ENCODE peak calls at places on chromosomes 4 and X, in five cellular contexts. One of them, this sample, is unnamed.

GRCh38 chr4:119025916-119026661 is 109.5 kb upstream of the MYOZ2 start:
- DNase-seq in choroid plexus epithelial cell: peak; percentile 97
- DNase-seq in GM23248: peak; percentile 91
- DNase-seq in foreskin fibroblast: peak; percentile 84
- DNase-seq in brain microvascular endothelial cell: peak; percentile 78
- DNase-seq in this sample: peak; percentile 85

GRCh38 chr4:109912706-109913621 is at the start of gene EGF:
- DNase-seq in choroid plexus epithelial cell: peak; percentile 49
- DNase-seq in GM23248: peak; percentile 62
- DNase-seq in foreskin fibroblast: peak; percentile 12
- DNase-seq in brain microvascular endothelial cell: peak; percentile 33
- DNase-seq in this sample: peak; percentile 24

GRCh38 chr4:85151786-85152185 is 185.3 kb upstream of the WDFY3 start:
- DNase-seq in choroid plexus epithelial cell: peak; percentile 14
- DNase-seq in GM23248: no peak
- DNase-seq in foreskin fibroblast: no peak
- DNase-seq in brain microvascular endothelial cell: no peak
- DNase-seq in this sample: no peak

GRCh38 chr4:152478456-152479237 is 57.2 kb downstream of the FBXW7 start:
- DNase-seq in choroid plexus epithelial cell: peak; percentile 25
- DNase-seq in GM23248: no peak
- DNase-seq in foreskin fibroblast: no peak
- DNase-seq in brain microvascular endothelial cell: no peak
- DNase-seq in this sample: no peak

GRCh38 chr4:91113130-91113706 is 986.0 kb downstream of the CCSER1 start:
- DNase-seq in choroid plexus epithelial cell: peak; percentile 45
- DNase-seq in GM23248: peak; percentile 20
- DNase-seq in foreskin fibroblast: no peak
- DNase-seq in brain microvascular endothelial cell: peak; percentile 4
- DNase-seq in this sample: no peak

GRCh38 chr4:99945718-99946345 is 586 bp downstream of the DNAJB14 start:
- DNase-seq in choroid plexus epithelial cell: peak; percentile 43
- DNase-seq in GM23248: peak; percentile 67
- DNase-seq in foreskin fibroblast: no peak
- DNase-seq in brain microvascular endothelial cell: no peak
- DNase-seq in this sample: no peak

GRCh38 chrX:135185795-135186443 is 14.7 kb upstream of the CT55 start:
- DNase-seq in choroid plexus epithelial cell: peak; percentile 69
- DNase-seq in GM23248: peak; percentile 58
- DNase-seq in foreskin fibroblast: peak; percentile 12
- DNase-seq in brain microvascular endothelial cell: peak; percentile 48
- DNase-seq in this sample: peak; percentile 3

GRCh38 chr4:149493492-149493891 is 322.2 kb downstream of the IQCM start:
- DNase-seq in choroid plexus epithelial cell: no peak
- DNase-seq in GM23248: peak; percentile 7
- DNase-seq in foreskin fibroblast: no peak
- DNase-seq in brain microvascular endothelial cell: no peak
- DNase-seq in this sample: no peak

GRCh38 chr4:87669373-87669772 is 19.3 kb downstream of the DMP1 start:
- DNase-seq in choroid plexus epithelial cell: no peak
- DNase-seq in GM23248: no peak
- DNase-seq in foreskin fibroblast: no peak
- DNase-seq in brain microvascular endothelial cell: no peak
- DNase-seq in this sample: no peak

GRCh38 chr4:23881674-23882337 is 8.0 kb downstream of the PPARGC1A start:
- DNase-seq in choroid plexus epithelial cell: no peak
- DNase-seq in GM23248: no peak
- DNase-seq in foreskin fibroblast: no peak
- DNase-seq in brain microvascular endothelial cell: no peak
- DNase-seq in this sample: no peak

GRCh38 chrX:15873566-15873965 is 19.0 kb upstream of the AP1S2 start:
- DNase-seq in choroid plexus epithelial cell: peak; percentile 21
- DNase-seq in GM23248: no peak
- DNase-seq in foreskin fibroblast: no peak
- DNase-seq in brain microvascular endothelial cell: no peak
- DNase-seq in this sample: no peak

GRCh38 chr4:74037076-74037475 is 1.4 kb downstream of the CXCL3 start:
- DNase-seq in choroid plexus epithelial cell: no peak
- DNase-seq in GM23248: no peak
- DNase-seq in foreskin fibroblast: no peak
- DNase-seq in brain microvascular endothelial cell: no peak
- DNase-seq in this sample: no peak

GRCh38 chr4:42296196-42296595 is 101.1 kb upstream of the SHISA3 start:
- DNase-seq in choroid plexus epithelial cell: no peak
- DNase-seq in GM23248: peak; percentile 14
- DNase-seq in foreskin fibroblast: no peak
- DNase-seq in brain microvascular endothelial cell: no peak
- DNase-seq in this sample: no peak

GRCh38 chr4:80201326-80202151 is 4.2 kb downstream of the PRDM8 start:
- DNase-seq in choroid plexus epithelial cell: peak; percentile 49
- DNase-seq in GM23248: peak; percentile 43
- DNase-seq in foreskin fibroblast: peak; percentile 85
- DNase-seq in brain microvascular endothelial cell: no peak
- DNase-seq in this sample: peak; percentile 63

GRCh38 chr4:180058731-180059215 is 2184.4 kb upstream of the TENM3 start:
- DNase-seq in choroid plexus epithelial cell: peak; percentile 16
- DNase-seq in GM23248: peak; percentile 44
- DNase-seq in foreskin fibroblast: no peak
- DNase-seq in brain microvascular endothelial cell: no peak
- DNase-seq in this sample: no peak

GRCh38 chrX:34653811-34654210 is 3.3 kb downstream of the TMEM47 start:
- DNase-seq in choroid plexus epithelial cell: peak; percentile 12
- DNase-seq in GM23248: peak; percentile 52
- DNase-seq in foreskin fibroblast: no peak
- DNase-seq in brain microvascular endothelial cell: no peak
- DNase-seq in this sample: no peak

GRCh38 chr4:114890773-114891172 is 222.6 kb downstream of the NDST4 start:
- DNase-seq in choroid plexus epithelial cell: peak; percentile 63
- DNase-seq in GM23248: no peak
- DNase-seq in foreskin fibroblast: no peak
- DNase-seq in brain microvascular endothelial cell: no peak
- DNase-seq in this sample: no peak

GRCh38 chr4:184028571-184028996 is 123.5 kb downstream of the STOX2 start:
- DNase-seq in choroid plexus epithelial cell: no peak
- DNase-seq in GM23248: no peak
- DNase-seq in foreskin fibroblast: no peak
- DNase-seq in brain microvascular endothelial cell: no peak
- DNase-seq in this sample: no peak

GRCh38 chrX:31213941-31214340 is 142.1 kb upstream of the FTHL17 start:
- DNase-seq in choroid plexus epithelial cell: peak; percentile 36
- DNase-seq in GM23248: peak; percentile 40
- DNase-seq in foreskin fibroblast: no peak
- DNase-seq in brain microvascular endothelial cell: no peak
- DNase-seq in this sample: no peak

GRCh38 chr4:24607338-24607737 is 23.0 kb upstream of the DHX15 start:
- DNase-seq in choroid plexus epithelial cell: no peak
- DNase-seq in GM23248: no peak
- DNase-seq in foreskin fibroblast: no peak
- DNase-seq in brain microvascular endothelial cell: no peak
- DNase-seq in this sample: no peak

GRCh38 chr4:73704314-73705055 is 35.9 kb upstream of the CXCL8 start:
- DNase-seq in choroid plexus epithelial cell: peak; percentile 99
- DNase-seq in GM23248: peak; percentile 100
- DNase-seq in foreskin fibroblast: peak; percentile 99
- DNase-seq in brain microvascular endothelial cell: peak; percentile 99
- DNase-seq in this sample: peak; percentile 100

GRCh38 chr4:56102581-56102980 is 153.8 kb downstream of the CEP135 start:
- DNase-seq in choroid plexus epithelial cell: no peak
- DNase-seq in GM23248: no peak
- DNase-seq in foreskin fibroblast: no peak
- DNase-seq in brain microvascular endothelial cell: no peak
- DNase-seq in this sample: no peak

GRCh38 chrX:63250253-63250868 is 100.8 kb downstream of the SPIN4 start:
- DNase-seq in choroid plexus epithelial cell: peak; percentile 89
- DNase-seq in GM23248: peak; percentile 76
- DNase-seq in foreskin fibroblast: peak; percentile 45
- DNase-seq in brain microvascular endothelial cell: peak; percentile 82
- DNase-seq in this sample: peak; percentile 31

GRCh38 chr4:112766422-112766821 is 129.5 kb downstream of the LARP7 start:
- DNase-seq in choroid plexus epithelial cell: peak; percentile 65
- DNase-seq in GM23248: peak; percentile 75
- DNase-seq in foreskin fibroblast: peak; percentile 28
- DNase-seq in brain microvascular endothelial cell: peak; percentile 42
- DNase-seq in this sample: peak; percentile 6

GRCh38 chrX:45714864-45715263 is 514.2 kb upstream of the DIPK2B start:
- DNase-seq in choroid plexus epithelial cell: peak; percentile 52
- DNase-seq in GM23248: peak; percentile 79
- DNase-seq in foreskin fibroblast: peak; percentile 77
- DNase-seq in brain microvascular endothelial cell: peak; percentile 39
- DNase-seq in this sample: peak; percentile 36

GRCh38 chr4:39544580-39545315 is 17.5 kb upstream of the UGDH start:
- DNase-seq in choroid plexus epithelial cell: no peak
- DNase-seq in GM23248: peak; percentile 23
- DNase-seq in foreskin fibroblast: no peak
- DNase-seq in brain microvascular endothelial cell: no peak
- DNase-seq in this sample: no peak

GRCh38 chr4:113548303-113548702 is 213.2 kb downstream of the CAMK2D start:
- DNase-seq in choroid plexus epithelial cell: no peak
- DNase-seq in GM23248: no peak
- DNase-seq in foreskin fibroblast: no peak
- DNase-seq in brain microvascular endothelial cell: no peak
- DNase-seq in this sample: no peak

GRCh38 chr4:150647008-150647407 is 65.1 kb downstream of the MAB21L2 start:
- DNase-seq in choroid plexus epithelial cell: peak; percentile 12
- DNase-seq in GM23248: peak; percentile 18
- DNase-seq in foreskin fibroblast: no peak
- DNase-seq in brain microvascular endothelial cell: no peak
- DNase-seq in this sample: no peak

GRCh38 chr4:4969298-4969697 is 50.0 kb downstream of the CYTL1 start:
- DNase-seq in choroid plexus epithelial cell: no peak
- DNase-seq in GM23248: peak; percentile 93
- DNase-seq in foreskin fibroblast: no peak
- DNase-seq in brain microvascular endothelial cell: no peak
- DNase-seq in this sample: no peak

GRCh38 chr4:25879991-25880641 is 17.3 kb upstream of the SEL1L3 start:
- DNase-seq in choroid plexus epithelial cell: peak; percentile 63
- DNase-seq in GM23248: peak; percentile 4
- DNase-seq in foreskin fibroblast: no peak
- DNase-seq in brain microvascular endothelial cell: no peak
- DNase-seq in this sample: peak; percentile 49

GRCh38 chrX:155216179-155216939 is at the start of gene VBP1:
- DNase-seq in choroid plexus epithelial cell: peak; percentile 98
- DNase-seq in GM23248: peak; percentile 94
- DNase-seq in foreskin fibroblast: peak; percentile 94
- DNase-seq in brain microvascular endothelial cell: peak; percentile 93
- DNase-seq in this sample: peak; percentile 88

GRCh38 chr4:7905461-7905915 is 34.2 kb downstream of the AFAP1 start:
- DNase-seq in choroid plexus epithelial cell: peak; percentile 49
- DNase-seq in GM23248: peak; percentile 85
- DNase-seq in foreskin fibroblast: no peak
- DNase-seq in brain microvascular endothelial cell: no peak
- DNase-seq in this sample: peak; percentile 52

GRCh38 chr4:6855692-6856297 is 53.8 kb upstream of the TBC1D14 start:
- DNase-seq in choroid plexus epithelial cell: peak; percentile 86
- DNase-seq in GM23248: peak; percentile 73
- DNase-seq in foreskin fibroblast: peak; percentile 54
- DNase-seq in brain microvascular endothelial cell: peak; percentile 56
- DNase-seq in this sample: peak; percentile 39

GRCh38 chr4:133320576-133321170 is 171.6 kb downstream of the PCDH10 start:
- DNase-seq in choroid plexus epithelial cell: peak; percentile 65
- DNase-seq in GM23248: peak; percentile 36
- DNase-seq in foreskin fibroblast: no peak
- DNase-seq in brain microvascular endothelial cell: peak; percentile 43
- DNase-seq in this sample: no peak

GRCh38 chr4:6473264-6474052 is 1.0 kb upstream of the PPP2R2C start:
- DNase-seq in choroid plexus epithelial cell: no peak
- DNase-seq in GM23248: no peak
- DNase-seq in foreskin fibroblast: no peak
- DNase-seq in brain microvascular endothelial cell: no peak
- DNase-seq in this sample: no peak

GRCh38 chr4:107444-108429 is 16.6 kb upstream of the ZNF718 start:
- DNase-seq in choroid plexus epithelial cell: no peak
- DNase-seq in GM23248: no peak
- DNase-seq in foreskin fibroblast: no peak
- DNase-seq in brain microvascular endothelial cell: no peak
- DNase-seq in this sample: no peak
- H3K4me3 ChIP-seq in choroid plexus epithelial cell: no peak overlapping the region
- H3K4me3 ChIP-seq in GM23248: no peak overlapping the region
- H3K4me3 ChIP-seq in foreskin fibroblast: no peak overlapping the region
- H3K4me3 ChIP-seq in brain microvascular endothelial cell: no peak overlapping the region
- H3K4me3 ChIP-seq in this sample: no peak overlapping the region

GRCh38 chr4:172819353-172819752 is 349.3 kb upstream of the GALNT7 start:
- DNase-seq in choroid plexus epithelial cell: no peak
- DNase-seq in GM23248: no peak
- DNase-seq in foreskin fibroblast: no peak
- DNase-seq in brain microvascular endothelial cell: no peak
- DNase-seq in this sample: no peak
- H3K4me3 ChIP-seq in choroid plexus epithelial cell: no peak overlapping the region
- H3K4me3 ChIP-seq in GM23248: no peak overlapping the region
- H3K4me3 ChIP-seq in foreskin fibroblast: no peak overlapping the region
- H3K4me3 ChIP-seq in brain microvascular endothelial cell: no peak overlapping the region
- H3K4me3 ChIP-seq in this sample: no peak overlapping the region

DNA sequence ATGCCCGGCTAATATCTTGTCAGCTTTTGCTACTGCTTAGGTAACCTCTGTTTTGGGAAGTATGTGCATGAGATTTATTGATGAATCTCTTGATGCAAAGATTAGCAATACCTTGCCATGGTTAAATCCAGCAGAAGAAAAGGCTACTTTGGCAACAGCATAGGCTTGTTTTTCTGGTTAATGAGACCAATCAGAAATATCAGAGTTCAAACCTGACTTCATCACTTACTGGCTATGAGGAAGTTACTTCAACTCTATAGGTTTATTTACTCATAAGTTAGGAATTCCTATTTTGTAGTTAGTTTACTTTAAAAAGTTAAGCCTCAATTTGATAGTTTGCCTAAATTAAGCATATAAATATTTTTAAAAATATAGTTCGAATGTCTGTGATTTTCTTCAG is 93.1 kb downstream of the PDLIM5 start:
- DNase-seq in choroid plexus epithelial cell: no peak
- DNase-seq in GM23248: peak; percentile 26
- DNase-seq in foreskin fibroblast: no peak
- DNase-seq in brain microvascular endothelial cell: no peak
- DNase-seq in this sample: no peak
- H3K4me3 ChIP-seq in choroid plexus epithelial cell: no peak overlapping the region
- H3K4me3 ChIP-seq in GM23248: peak overlapping the region; percentile 49
- H3K4me3 ChIP-seq in foreskin fibroblast: no peak overlapping the region
- H3K4me3 ChIP-seq in brain microvascular endothelial cell: no peak overlapping the region
- H3K4me3 ChIP-seq in this sample: no peak overlapping the region

GRCh38 chr4:15681372-15682339 is at the start of gene FAM200B:
- DNase-seq in choroid plexus epithelial cell: peak; percentile 99
- DNase-seq in GM23248: peak; percentile 97
- DNase-seq in foreskin fibroblast: peak; percentile 96
- DNase-seq in brain microvascular endothelial cell: peak; percentile 98
- DNase-seq in this sample: peak; percentile 90
- H3K4me3 ChIP-seq in choroid plexus epithelial cell: peak within 1 kb of the TSS; percentile 81
- H3K4me3 ChIP-seq in GM23248: peak within 1 kb of the TSS; percentile 88
- H3K4me3 ChIP-seq in foreskin fibroblast: peak within 1 kb of the TSS; percentile 93
- H3K4me3 ChIP-seq in brain microvascular endothelial cell: peak within 1 kb of the TSS; percentile 78
- H3K4me3 ChIP-seq in this sample: peak within 1 kb of the TSS; percentile 77

DNA sequence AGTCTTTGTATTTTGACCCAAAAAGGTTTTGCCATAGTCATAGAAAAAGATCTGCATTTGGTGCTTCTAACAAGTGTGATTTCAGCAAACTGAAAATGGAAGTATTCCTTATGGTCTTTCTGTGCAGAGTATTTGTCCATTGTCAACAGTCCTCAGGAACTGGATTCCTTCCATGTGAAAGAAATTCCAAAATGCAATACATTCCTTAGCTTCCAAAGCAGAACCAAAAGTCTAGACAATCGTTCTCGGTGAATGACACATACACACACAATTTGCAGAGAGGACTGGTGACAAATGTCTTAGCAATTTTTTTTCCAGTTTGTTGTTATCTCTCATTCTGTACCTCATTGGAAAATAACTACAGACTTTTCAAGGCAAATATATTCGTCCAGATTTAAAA is 562.2 kb upstream of the SLIT2 start:
- DNase-seq in choroid plexus epithelial cell: peak; percentile 72
- DNase-seq in GM23248: peak; percentile 83
- DNase-seq in foreskin fibroblast: peak; percentile 63
- DNase-seq in brain microvascular endothelial cell: peak; percentile 79
- DNase-seq in this sample: peak; percentile 32
- H3K4me3 ChIP-seq in choroid plexus epithelial cell: no peak overlapping the region
- H3K4me3 ChIP-seq in GM23248: peak overlapping the region; percentile 62
- H3K4me3 ChIP-seq in foreskin fibroblast: no peak overlapping the region
- H3K4me3 ChIP-seq in brain microvascular endothelial cell: no peak overlapping the region
- H3K4me3 ChIP-seq in this sample: no peak overlapping the region

This sample was measured in skeletal muscle cell.